ENCODE peak calls at places on chromosomes 11 and 22, in six cellular contexts. V is H1, U is K562, N is GM12891, R is GM12878, L is HepG2. K is an unnamed sample.

GRCh38 chr11:120331301-120331966 is 4.8 kb upstream of the ARHGEF12 start:
- DNase-seq in V (no peak), U (no peak), N (no peak), R (no peak), L (no peak), K (no peak)

GRCh38 chr11:86934263-86934932 is 20.8 kb downstream of the FZD4 start:
- DNase-seq in V (no peak), U (no peak), N (no peak), R (no peak), L (no peak), K (no peak)

GRCh38 chr11:122796128-122796717 is 42.1 kb upstream of the CRTAM start:
- DNase-seq in V (no peak), U (peak), N (peak), R (no peak), L (peak), K (peak)

GRCh38 chr11:74952752-74953151 is 3.7 kb downstream of the SPCS2 start:
- DNase-seq in V (no peak), U (no peak), N (no peak), R (no peak), L (no peak), K (no peak)

GRCh38 chr11:65132988-65133700 is 1.2 kb downstream of the SYVN1 start:
- DNase-seq in V (no peak), U (peak), N (no peak), R (no peak), L (peak), K (no peak)

GRCh38 chr11:97814325-97814959 is 1206.3 kb upstream of the CNTN5 start:
- DNase-seq in V (no peak), U (no peak), N (no peak), R (no peak), L (no peak), K (no peak)

GRCh38 chr11:119461250-119461963 is 38.4 kb upstream of the THY1 start:
- DNase-seq in V (no peak), U (no peak), N (no peak), R (no peak), L (no peak), K (no peak)

GRCh38 chr11:118790357-118791014 is 478 bp downstream of the DDX6 start:
- DNase-seq in V (no peak), U (no peak), N (peak), R (peak), L (peak), K (peak)

GRCh38 chr11:33500865-33501479 is 199.7 kb downstream of the C11orf91 start:
- DNase-seq in V (no peak), U (peak), N (no peak), R (no peak), L (peak), K (no peak)

GRCh38 chr11:63240098-63240497 is 3.3 kb downstream of the SLC22A25 start:
- DNase-seq in V (no peak), U (no peak), N (no peak), R (no peak), L (no peak), K (no peak)

GRCh38 chr11:64451856-64452255 is 92.9 kb downstream of the RPS6KA4 start:
- DNase-seq in V (no peak), U (no peak), N (no peak), R (no peak), L (no peak), K (no peak)

GRCh38 chr11:115963170-115963569 is 459.0 kb upstream of the CADM1 start:
- DNase-seq in V (no peak), U (no peak), N (no peak), R (no peak), L (no peak), K (no peak)

GRCh38 chr22:48749555-48750227 is 1078.0 kb downstream of the BRD1 start:
- DNase-seq in V (no peak), U (no peak), N (no peak), R (no peak), L (no peak), K (no peak)

GRCh38 chr22:30813936-30814335 is 119.3 kb downstream of the OSBP2 start:
- DNase-seq in V (no peak), U (no peak), N (no peak), R (no peak), L (no peak), K (no peak)

GRCh38 chr11:30596832-30597231 is 10.7 kb upstream of the MPPED2 start:
- DNase-seq in V (no peak), U (no peak), N (no peak), R (no peak), L (no peak), K (no peak)

GRCh38 chr11:73140213-73141030 is 1.7 kb downstream of the FCHSD2 start:
- DNase-seq in V (no peak), U (no peak), N (no peak), R (no peak), L (no peak), K (no peak)

GRCh38 chr22:29093501-29093921 is 20.7 kb downstream of the KREMEN1 start:
- DNase-seq in V (no peak), U (no peak), N (no peak), R (no peak), L (no peak), K (no peak)

GRCh38 chr11:126307706-126308105 is 3.8 kb downstream of the DCPS start:
- DNase-seq in V (no peak), U (peak), N (no peak), R (no peak), L (peak), K (no peak)

GRCh38 chr11:48025293-48025982 is 45.1 kb downstream of the PTPRJ start:
- DNase-seq in V (no peak), U (no peak), N (no peak), R (no peak), L (no peak), K (no peak)

GRCh38 chr11:48029686-48030279 is 49.4 kb downstream of the PTPRJ start:
- DNase-seq in V (no peak), U (no peak), N (no peak), R (no peak), L (no peak), K (no peak)

GRCh38 chr11:48031602-48032001 is 51.2 kb downstream of the PTPRJ start:
- DNase-seq in V (no peak), U (no peak), N (no peak), R (no peak), L (no peak), K (no peak)

GRCh38 chr11:48025983-48026340 is 45.6 kb downstream of the PTPRJ start:
- DNase-seq in V (no peak), U (no peak), N (no peak), R (no peak), L (no peak), K (no peak)

DNA sequence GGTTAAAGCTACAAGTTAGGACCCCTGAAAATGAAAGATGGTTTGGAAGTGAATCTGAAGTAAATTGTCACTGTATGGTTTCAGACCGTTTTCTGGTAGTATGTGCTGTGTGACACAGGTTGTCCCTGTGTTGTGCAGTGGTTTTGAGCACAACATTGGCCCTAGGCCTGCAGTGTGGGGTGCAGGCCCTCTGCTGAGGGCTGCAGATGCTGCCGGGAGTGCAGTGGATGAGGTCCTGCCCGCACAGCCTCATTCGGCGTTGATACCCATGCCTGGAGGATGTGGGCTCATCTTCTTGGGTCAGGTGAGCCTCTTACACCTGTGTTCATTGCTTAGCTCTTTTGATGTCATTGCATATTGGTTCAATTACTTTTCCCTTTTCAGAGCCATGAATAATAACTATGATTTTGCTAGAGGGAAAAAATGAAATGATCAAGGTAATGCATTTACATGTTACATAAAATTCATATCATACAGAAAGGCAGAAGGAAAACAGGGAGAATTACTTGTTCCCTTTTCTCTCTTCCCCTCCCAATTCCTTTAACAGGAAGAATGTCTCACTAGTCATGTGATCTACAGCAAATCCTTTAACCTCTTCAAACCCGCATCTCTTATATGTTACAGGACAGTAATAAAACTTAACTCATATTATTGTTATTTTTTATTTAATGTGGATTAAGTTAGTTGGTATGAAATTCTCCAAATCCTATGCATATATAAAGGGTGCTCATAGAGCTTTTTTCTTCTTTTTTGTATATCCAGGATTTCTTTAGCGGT is 48.7 kb downstream of the PTPRJ start:
- DNase-seq in V (no peak), U (no peak), N (no peak), R (no peak), L (no peak), K (no peak)
- TF ChIP-seq POLR2AphosphoS5 in V (no peak), U (no peak), N (no peak), R (no peak), L (no peak), K (no peak)

DNA sequence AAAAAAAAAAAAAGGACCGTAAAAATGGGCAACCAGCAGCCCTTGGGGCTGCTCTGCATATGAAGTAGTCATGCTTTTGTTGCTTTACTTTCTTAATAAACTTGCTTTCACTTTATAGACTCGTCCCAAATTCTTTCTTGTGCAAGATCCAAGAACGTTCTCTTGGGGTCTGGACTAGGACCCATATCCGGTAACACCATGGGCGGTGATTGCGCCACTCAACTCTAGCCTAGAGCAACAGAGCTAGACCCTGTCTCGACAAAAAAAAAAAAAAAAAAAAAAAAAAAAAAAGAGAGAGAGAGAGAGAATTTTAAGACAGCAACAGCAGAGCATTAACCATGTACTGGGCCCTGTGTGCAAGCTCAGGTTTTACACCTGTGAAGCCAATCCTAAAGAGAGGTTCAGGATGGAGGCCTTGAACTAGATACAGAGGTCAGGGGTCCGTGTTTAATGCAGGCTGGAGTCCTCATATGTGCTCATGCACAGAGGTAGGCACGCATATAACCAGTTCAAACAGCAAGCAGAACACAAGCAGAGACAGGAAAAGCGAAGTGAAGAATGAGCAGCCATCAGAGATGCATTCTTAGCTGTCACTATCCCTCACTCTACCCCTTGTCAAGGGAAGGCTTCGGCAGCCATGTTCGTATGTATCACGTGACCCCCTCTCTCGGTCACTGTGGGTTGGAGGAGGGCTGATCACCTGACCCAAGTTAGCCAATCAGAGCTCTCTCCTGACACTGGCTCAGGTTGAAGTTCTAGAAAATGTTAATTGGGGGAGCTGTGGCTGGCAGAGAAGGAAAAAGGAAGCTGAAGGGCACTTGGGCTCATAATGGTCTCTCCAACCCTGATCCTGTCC is 16.7 kb upstream of the SYT12 start:
- DNase-seq in V (no peak), U (peak), N (peak), R (no peak), L (peak), K (no peak)
- TF ChIP-seq TAF1 in V (no peak), U (no peak), N (no peak), R (no peak), L (no peak), K (no peak)

GRCh38 chr11:46701078-46701654 is 335 bp downstream of the ZNF408 start:
- DNase-seq in V (no peak), U (no peak), N (no peak), R (no peak), L (no peak), K (no peak)

GRCh38 chr11:46697723-46698122 is 2.7 kb downstream of the ARHGAP1 start:
- DNase-seq in V (no peak), U (no peak), N (no peak), R (no peak), L (no peak), K (no peak)

GRCh38 chr11:46698597-46698996 is 1.8 kb downstream of the ARHGAP1 start:
- DNase-seq in V (no peak), U (peak), N (no peak), R (no peak), L (no peak), K (no peak)

GRCh38 chr11:46697303-46697702 is 3.1 kb downstream of the ARHGAP1 start:
- DNase-seq in V (no peak), U (no peak), N (no peak), R (no peak), L (no peak), K (no peak)

DNA sequence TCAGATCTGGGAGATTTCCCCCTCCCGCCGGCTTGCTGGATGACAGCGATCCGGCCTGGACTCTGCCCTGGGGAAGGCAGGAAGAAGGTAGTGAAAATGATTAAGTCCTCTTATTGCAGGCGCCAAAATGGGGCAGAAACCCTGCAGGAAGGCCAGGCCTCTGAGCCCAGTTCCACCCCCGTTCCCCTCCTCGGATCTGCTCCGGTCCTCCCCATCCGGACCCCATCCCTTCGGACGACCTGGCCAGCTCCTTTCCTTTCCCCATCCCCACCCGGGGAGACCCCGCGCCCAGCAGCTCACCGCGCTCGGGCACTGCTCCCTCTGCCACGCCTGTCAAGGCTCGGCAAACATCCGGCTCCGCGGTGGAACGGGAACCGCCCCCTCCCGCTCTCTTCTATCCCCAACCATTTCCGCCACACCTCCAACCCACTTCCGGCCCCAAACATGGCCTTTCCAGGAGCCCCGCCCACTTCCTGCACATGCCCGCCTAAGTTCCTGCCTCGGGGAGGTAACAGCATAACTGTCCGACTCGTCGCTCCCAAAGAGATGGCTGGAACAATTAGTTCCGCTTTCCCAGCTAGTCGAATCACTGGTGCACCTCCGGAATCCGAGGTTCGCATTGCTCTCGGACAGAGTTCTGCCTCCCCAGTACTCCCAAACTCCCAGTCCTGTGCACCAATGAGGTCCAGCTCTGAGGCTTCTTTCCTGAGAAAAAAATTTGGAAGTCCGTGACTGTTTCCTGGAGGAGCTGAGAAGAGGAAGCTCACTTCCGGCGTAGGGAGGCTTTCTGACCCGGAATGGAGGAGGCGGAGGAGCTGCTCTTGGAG is at the start of the genes ARHGAP1 and ZNF408:
- DNase-seq in V (peak), U (peak), N (peak), R (peak), L (peak), K (peak)
- TF ChIP-seq POLR2A in V (peak), U (peak), N (peak), R (peak), L (peak), K (peak)

DNA sequence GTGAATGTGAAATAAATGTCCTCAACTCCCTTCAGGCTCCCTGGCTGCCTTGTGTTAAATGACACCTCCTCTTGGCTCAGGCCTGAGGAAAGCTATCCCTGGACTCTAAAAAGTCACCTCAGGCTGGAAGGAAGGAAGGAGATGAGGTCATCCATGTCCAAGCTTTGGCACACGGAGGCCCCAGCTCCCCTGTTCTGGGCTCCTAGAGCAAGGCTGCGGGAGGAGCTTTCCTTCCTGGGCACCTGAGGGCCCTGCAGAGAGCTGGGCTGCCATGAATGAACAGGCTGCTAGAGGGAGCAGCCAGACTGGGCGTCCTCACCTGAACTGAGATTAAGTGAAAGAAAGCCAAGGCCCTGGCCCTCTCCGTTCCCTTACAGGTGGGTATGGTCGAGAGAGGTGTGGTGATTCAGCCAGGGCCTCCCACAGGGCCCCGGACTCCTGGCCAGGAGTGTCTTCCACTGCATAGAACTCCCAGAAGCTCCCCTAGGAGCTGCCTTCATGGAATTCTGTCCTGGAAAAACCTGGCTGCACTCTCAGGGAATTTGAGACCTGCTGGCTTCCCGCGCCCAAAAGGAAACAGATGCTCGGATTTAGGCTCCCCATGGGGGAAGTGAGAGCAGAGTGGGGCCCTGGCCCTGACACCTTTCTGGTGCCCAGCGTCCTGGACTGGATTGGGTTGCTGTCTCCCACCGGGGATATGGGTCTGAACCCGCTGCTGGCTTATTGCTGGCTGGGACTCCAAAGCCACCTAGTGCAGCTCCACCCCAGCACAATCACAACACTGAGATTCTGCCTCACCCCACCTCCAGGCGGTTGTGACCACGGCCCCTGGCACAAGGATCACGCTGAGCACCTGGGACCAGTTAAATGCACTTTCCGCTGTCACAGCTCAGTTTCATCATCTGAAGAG is 22.2 kb downstream of the MYBPC3 start:
- DNase-seq in V (no peak), U (no peak), N (peak), R (no peak), L (no peak), K (peak)
- TF ChIP-seq POLR2AphosphoS5 in V (no peak), U (peak), N (no peak), R (no peak), L (no peak), K (no peak)

DNA sequence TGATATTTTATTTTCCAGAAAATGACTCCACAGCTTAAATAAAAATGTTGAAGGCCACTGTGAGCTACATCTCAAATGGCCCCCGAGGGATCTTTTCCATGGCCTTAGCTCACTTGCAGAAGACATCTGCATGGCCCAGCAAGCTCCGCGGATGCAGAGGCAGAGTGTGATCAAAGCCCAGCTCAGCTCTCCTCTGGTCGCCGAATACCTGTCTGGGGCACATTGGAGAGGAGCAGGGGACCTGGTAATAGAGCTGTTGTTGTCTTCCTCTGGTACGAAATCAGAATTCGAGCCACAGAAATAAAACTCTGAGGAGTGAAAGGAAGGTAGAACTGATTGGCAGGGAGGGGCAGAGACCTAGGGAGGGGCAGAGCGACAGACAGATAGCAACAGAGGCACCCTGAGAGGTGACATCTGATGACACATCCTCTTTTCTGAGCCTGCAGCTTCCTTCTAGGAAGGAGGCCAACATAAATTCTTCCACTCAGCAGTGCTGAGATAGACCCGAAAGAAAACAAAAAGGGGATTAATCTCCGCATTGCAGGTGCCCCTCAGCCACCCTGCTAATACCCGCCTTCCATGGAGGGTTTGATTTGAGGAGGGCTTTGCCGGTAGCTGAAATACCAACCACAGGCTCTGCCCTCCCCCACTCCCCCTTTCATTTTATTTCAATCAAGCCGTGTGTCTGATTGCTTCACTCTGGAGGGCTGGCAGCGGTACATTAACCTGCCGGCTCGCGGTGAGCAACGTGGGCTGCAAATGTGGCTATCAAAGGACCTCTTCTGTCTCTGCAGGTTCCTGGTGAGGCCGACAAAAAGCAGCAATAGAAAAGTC is 759.4 kb downstream of the OPCML start:
- DNase-seq in V (no peak), U (no peak), N (no peak), R (no peak), L (no peak), K (no peak)
- TF ChIP-seq TAF1 in V (no peak), U (no peak), N (no peak), R (no peak), L (no peak), K (no peak)

K was measured in GM12892.